ENCODE peak calls at places on chromosomes 6 and 20, in ten cellular contexts. H, Z, N, G, L, M, T, J, A and Y are unnamed samples.

GRCh38 chr6:48075181-48075580 is 35.8 kb downstream of the PTCHD4 start:
- DNase-seq in H (no peak), Z (no peak), N (no peak), G (no peak), L (no peak), M (no peak), T (no peak), J (no peak), A (no peak), Y (no peak)

GRCh38 chr20:23289249-23289648 is 61.3 kb upstream of the NXT1 start:
- DNase-seq in H (no peak), Z (no peak), N (no peak), G (no peak), L (no peak), M (no peak), T (no peak), J (no peak), A (no peak), Y (no peak)

GRCh38 chr6:87391334-87391733 is 16.4 kb upstream of the CFAP206 start:
- DNase-seq in H (no peak), Z (no peak), N (peak), G (peak), L (no peak), M (no peak), T (no peak), J (no peak), A (peak), Y (no peak)

GRCh38 chr6:55980627-55981211 is 105.3 kb upstream of the BMP5 start:
- DNase-seq in H (no peak), Z (peak), N (peak), G (peak), L (no peak), M (no peak), T (peak), J (peak), A (peak), Y (no peak)

GRCh38 chr6:43302126-43302525 is 4.1 kb downstream of the SLC22A7 start:
- DNase-seq in H (no peak), Z (no peak), N (no peak), G (no peak), L (no peak), M (no peak), T (no peak), J (no peak), A (no peak), Y (no peak)

GRCh38 chr20:873875-874607 is 40.5 kb downstream of the FAM110A start:
- DNase-seq in H (no peak), Z (no peak), N (no peak), G (no peak), L (no peak), M (no peak), T (no peak), J (no peak), A (no peak), Y (no peak)

GRCh38 chr6:155623450-155624178 is 168.0 kb upstream of the NOX3 start:
- DNase-seq in H (no peak), Z (no peak), N (no peak), G (no peak), L (no peak), M (no peak), T (no peak), J (no peak), A (no peak), Y (no peak)

GRCh38 chr6:74690365-74690764 is 515.5 kb downstream of the COL12A1 start:
- DNase-seq in H (no peak), Z (no peak), N (peak), G (no peak), L (no peak), M (no peak), T (no peak), J (no peak), A (no peak), Y (no peak)

GRCh38 chr6:148203970-148204369 is 138.7 kb upstream of the SASH1 start:
- DNase-seq in H (peak), Z (no peak), N (peak), G (no peak), L (no peak), M (no peak), T (no peak), J (peak), A (no peak), Y (no peak)

GRCh38 chr20:62685781-62686555 is 22.7 kb upstream of the NTSR1 start:
- DNase-seq in H (no peak), Z (no peak), N (no peak), G (no peak), L (peak), M (peak), T (no peak), J (no peak), A (no peak), Y (peak)
- H3K4me3 ChIP-seq in H (no peak), Z (no peak), N (no peak), G (no peak), L (no peak), M (no peak), T (no peak), J (peak), A (no peak), Y (no peak)

GRCh38 chr6:149861603-149862423 is 2.3 kb downstream of the LRP11 start:
- DNase-seq in H (no peak), Z (no peak), N (no peak), G (no peak), L (no peak), M (no peak), T (no peak), J (no peak), A (no peak), Y (no peak)

GRCh38 chr6:149864578-149865535 is 698 bp upstream of the LRP11 start:
- DNase-seq in H (peak), Z (peak), N (peak), G (peak), L (no peak), M (peak), T (peak), J (no peak), A (peak), Y (no peak)

GRCh38 chr6:149863846-149864577 is at the start of gene LRP11:
- DNase-seq in H (peak), Z (peak), N (peak), G (peak), L (peak), M (peak), T (peak), J (peak), A (peak), Y (peak)

GRCh38 chr6:149862901-149863595 is 1.1 kb downstream of the LRP11 start:
- DNase-seq in H (no peak), Z (peak), N (peak), G (no peak), L (peak), M (peak), T (peak), J (peak), A (peak), Y (peak)

DNA sequence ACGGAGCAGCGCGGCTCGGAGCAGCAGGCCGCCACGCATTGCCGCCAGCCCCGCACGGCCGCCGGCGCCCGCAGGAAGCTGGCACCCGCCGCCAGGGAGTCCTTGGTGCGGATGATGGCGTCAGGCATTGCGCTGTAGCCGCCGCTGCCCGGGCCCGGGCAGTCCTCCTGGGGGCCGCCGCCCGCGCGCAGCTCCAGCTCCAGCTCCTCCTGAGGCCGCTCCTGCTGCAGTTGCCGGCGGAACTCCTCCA is 638 bp downstream of the LRP11 start:
- DNase-seq in H (no peak), Z (no peak), N (no peak), G (no peak), L (no peak), M (no peak), T (no peak), J (no peak), A (no peak), Y (no peak)
- H3K27ac ChIP-seq in H (peak), Z (peak), N (peak), G (peak), L (peak), M (peak), T (peak), J (peak), A (peak), Y (peak)

GRCh38 chr20:10461495-10461894 is 26.4 kb downstream of the SLX4IP start:
- DNase-seq in H (no peak), Z (no peak), N (no peak), G (no peak), L (no peak), M (no peak), T (no peak), J (no peak), A (no peak), Y (no peak)
- H3K4me3 ChIP-seq in H (no peak), Z (no peak), N (no peak), G (no peak), L (no peak), M (no peak), T (no peak), J (no peak), A (no peak), Y (no peak)

DNA sequence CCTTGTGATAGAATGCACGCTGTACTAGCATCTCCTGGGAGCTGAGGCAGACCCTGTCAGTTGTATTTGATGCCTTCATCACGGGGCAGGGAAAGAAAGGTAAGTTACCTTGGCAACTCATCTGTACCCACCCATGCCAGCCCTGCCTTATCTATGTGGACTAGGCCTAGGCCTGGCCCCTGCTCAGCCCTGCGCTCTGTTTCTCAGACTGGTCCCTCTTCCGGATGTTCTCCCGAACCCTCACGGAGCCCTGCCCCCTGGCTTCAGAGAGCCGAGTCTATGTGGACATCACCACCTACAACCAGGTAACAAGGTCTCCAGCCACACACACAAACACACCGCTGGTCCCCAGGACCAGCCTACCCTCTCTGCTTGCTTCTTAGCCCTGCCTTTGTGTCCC is 4.2 kb downstream of the PIGT start:
- DNase-seq in H (no peak), Z (no peak), N (no peak), G (no peak), L (no peak), M (no peak), T (no peak), J (no peak), A (no peak), Y (no peak)
- H3K27ac ChIP-seq in H (no peak), Z (peak), N (no peak), G (peak), L (peak), M (peak), T (peak), J (peak), A (peak), Y (no peak)

GRCh38 chr6:53916804-53917463 is 122.1 kb downstream of the LRRC1 start:
- DNase-seq in H (no peak), Z (no peak), N (no peak), G (no peak), L (no peak), M (no peak), T (no peak), J (no peak), A (no peak), Y (no peak)
- H3K4me3 ChIP-seq in H (no peak), Z (no peak), N (no peak), G (no peak), L (no peak), M (no peak), T (no peak), J (no peak), A (no peak), Y (no peak)

GRCh38 chr6:152004896-152005295 is 197.4 kb downstream of the ESR1 start:
- DNase-seq in H (no peak), Z (no peak), N (no peak), G (no peak), L (no peak), M (no peak), T (no peak), J (no peak), A (no peak), Y (no peak)
- H3K27ac ChIP-seq in H (no peak), Z (no peak), N (no peak), G (no peak), L (no peak), M (no peak), T (no peak), J (no peak), A (no peak), Y (no peak)

GRCh38 chr6:134416501-134417154 is 98.7 kb upstream of the SGK1 start:
- DNase-seq in H (no peak), Z (no peak), N (peak), G (no peak), L (no peak), M (no peak), T (no peak), J (no peak), A (no peak), Y (no peak)
- H3K4me3 ChIP-seq in H (no peak), Z (no peak), N (no peak), G (no peak), L (no peak), M (no peak), T (no peak), J (no peak), A (no peak), Y (no peak)

GRCh38 chr6:106103728-106104109 is 17.6 kb downstream of the PRDM1 start:
- DNase-seq in H (no peak), Z (no peak), N (no peak), G (no peak), L (no peak), M (no peak), T (no peak), J (no peak), A (peak), Y (no peak)
- H3K27ac ChIP-seq in H (no peak), Z (peak), N (peak), G (no peak), L (peak), M (no peak), T (no peak), J (no peak), A (peak), Y (no peak)

GRCh38 chr6:132489376-132489775 is 23.5 kb downstream of the STX7 start:
- DNase-seq in H (no peak), Z (no peak), N (no peak), G (no peak), L (no peak), M (no peak), T (no peak), J (no peak), A (no peak), Y (no peak)
- H3K4me3 ChIP-seq in H (no peak), Z (no peak), N (no peak), G (no peak), L (no peak), M (no peak), T (no peak), J (no peak), A (no peak), Y (no peak)